ENCODE peak calls at places on chromosomes 13 and 19, in four cellular contexts. I is IMR-90, H is H9, T is mesendoderm. G is an unnamed sample.

GRCh38 chr19:33624586-33625153 is 2.9 kb downstream of the CHST8 start:
- DNase-seq in I (no peak), T (no peak), H (no peak), G (no peak)

GRCh38 chr19:23365222-23365621 is 30.0 kb downstream of the ZNF91 start:
- DNase-seq in I (no peak), H (no peak), T (no peak), G (no peak)

GRCh38 chr19:10508707-10509106 is 5.6 kb upstream of the KEAP1 start:
- DNase-seq in H (no peak), T (no peak), I (peak), G (no peak)

GRCh38 chr13:59991395-59991794 is 172.3 kb downstream of the DIAPH3 start:
- DNase-seq in I (no peak), T (peak), H (no peak), G (no peak)

GRCh38 chr13:52786747-52787146 is 47.1 kb upstream of the CNMD start:
- DNase-seq in T (no peak), H (no peak), I (no peak), G (no peak)

GRCh38 chr19:42155796-42156195 is 23.6 kb upstream of the POU2F2 start:
- DNase-seq in I (no peak), T (no peak), H (no peak), G (no peak)

GRCh38 chr19:45159204-45159970 is 1.4 kb downstream of the NKPD1 start:
- DNase-seq in I (no peak), H (no peak), T (no peak), G (no peak)

GRCh38 chr13:99658266-99658991 is 157.2 kb downstream of the TM9SF2 start:
- DNase-seq in I (peak), H (peak), T (peak), G (peak)

GRCh38 chr13:109884462-109884861 is 98.1 kb upstream of the IRS2 start:
- DNase-seq in T (no peak), I (no peak), H (no peak), G (no peak)

GRCh38 chr13:44575741-44576395 is at the start of gene TSC22D1:
- DNase-seq in T (peak), I (peak), H (peak), G (peak)

GRCh38 chr13:40094056-40094455 is 438.6 kb downstream of the COG6 start:
- DNase-seq in I (no peak), H (no peak), T (no peak), G (no peak)

GRCh38 chr13:103287659-103288058 is 221.4 kb upstream of the SLC10A2 start:
- DNase-seq in I (no peak), T (no peak), H (no peak), G (no peak)

GRCh38 chr19:3977242-3978143 is 6.6 kb upstream of the DAPK3 start:
- DNase-seq in I (no peak), T (peak), H (peak), G (no peak)

GRCh38 chr19:45320997-45321775 is 1.5 kb downstream of the CKM start:
- DNase-seq in T (no peak), H (no peak), I (no peak), G (no peak)

GRCh38 chr13:62537593-62537992 is 1121.9 kb upstream of the PCDH20 start:
- DNase-seq in H (no peak), I (no peak), T (no peak), G (no peak)

GRCh38 chr19:10655457-10656312 is 1.5 kb downstream of the ILF3 start:
- DNase-seq in I (peak), H (no peak), T (peak), G (no peak)

GRCh38 chr13:34546841-34547240 is 395.2 kb upstream of the NBEA start:
- DNase-seq in H (no peak), T (no peak), I (no peak), G (no peak)

GRCh38 chr13:34545461-34545860 is 396.6 kb upstream of the NBEA start:
- DNase-seq in H (no peak), T (no peak), I (no peak), G (no peak)

GRCh38 chr13:34547929-34548328 is 394.1 kb upstream of the NBEA start:
- DNase-seq in T (no peak), I (no peak), H (no peak), G (no peak)

GRCh38 chr13:34543836-34544235 is 398.2 kb upstream of the NBEA start:
- DNase-seq in I (no peak), H (no peak), T (no peak), G (no peak)

DNA sequence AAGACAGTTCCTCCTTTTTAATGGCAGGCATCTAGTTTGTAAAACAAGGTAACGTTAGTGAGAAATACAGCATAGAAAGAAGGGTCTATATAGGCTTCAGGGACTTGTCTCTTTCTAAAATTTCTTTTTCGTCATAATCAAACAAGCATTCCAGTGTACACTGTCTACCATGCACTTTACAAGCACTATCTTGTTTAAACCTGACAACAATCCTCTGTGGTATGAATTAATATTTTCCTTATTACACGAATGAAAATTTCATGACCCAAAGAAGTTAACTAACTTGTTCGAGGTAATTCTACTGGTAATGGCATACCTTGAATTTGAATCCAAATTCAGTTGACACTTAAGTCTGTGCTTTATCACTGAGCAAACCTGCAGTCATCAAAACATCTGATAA is 399.7 kb upstream of the NBEA start:
- DNase-seq in I (no peak), T (no peak), H (no peak), G (no peak)
- H4K5ac ChIP-seq in I (no peak), T (no peak), H (no peak), G (no peak)

GRCh38 chr13:41751734-41752445 is 209.0 kb downstream of the VWA8 start:
- DNase-seq in T (no peak), I (no peak), H (no peak), G (no peak)
- H4K5ac ChIP-seq in T (no peak), I (no peak), H (no peak), G (no peak)

GRCh38 chr19:7808108-7808507 is 21.9 kb upstream of the EVI5L start:
- DNase-seq in T (peak), H (no peak), I (no peak), G (no peak)
- H4K5ac ChIP-seq in T (no peak), H (no peak), I (no peak), G (no peak)

GRCh38 chr19:13692096-13692495 is 72.2 kb upstream of the MRI1 start:
- DNase-seq in H (no peak), I (peak), T (no peak), G (no peak)
- H4K5ac ChIP-seq in H (no peak), I (no peak), T (no peak), G (no peak)

DNA sequence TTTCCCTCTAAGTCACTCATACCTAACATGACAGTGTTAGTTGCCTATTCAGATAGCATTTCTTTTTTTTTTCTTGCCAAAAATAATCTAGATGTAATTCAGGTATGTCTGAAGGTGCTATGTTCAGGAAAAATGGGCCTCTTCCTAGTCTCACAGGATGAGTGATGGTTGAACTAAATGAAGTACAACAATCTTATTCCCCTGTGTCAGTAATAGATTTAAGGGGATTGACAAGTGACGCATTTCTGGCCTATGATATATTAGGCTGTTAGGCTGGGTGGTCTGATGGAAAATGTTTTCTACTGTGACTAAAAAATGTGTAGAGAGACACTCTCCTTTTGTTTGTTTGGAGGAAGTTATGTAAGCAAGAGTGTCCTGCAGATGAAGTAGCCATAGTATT is 878.7 kb upstream of the SLITRK1 start:
- DNase-seq in H (no peak), I (no peak), T (no peak), G (no peak)
- H4K5ac ChIP-seq in H (no peak), I (no peak), T (no peak), G (no peak)

GRCh38 chr19:8131517-8131916 is 17.9 kb downstream of the FBN3 start:
- DNase-seq in I (no peak), T (no peak), H (no peak), G (no peak)
- H4K5ac ChIP-seq in I (no peak), T (no peak), H (no peak), G (no peak)

DNA sequence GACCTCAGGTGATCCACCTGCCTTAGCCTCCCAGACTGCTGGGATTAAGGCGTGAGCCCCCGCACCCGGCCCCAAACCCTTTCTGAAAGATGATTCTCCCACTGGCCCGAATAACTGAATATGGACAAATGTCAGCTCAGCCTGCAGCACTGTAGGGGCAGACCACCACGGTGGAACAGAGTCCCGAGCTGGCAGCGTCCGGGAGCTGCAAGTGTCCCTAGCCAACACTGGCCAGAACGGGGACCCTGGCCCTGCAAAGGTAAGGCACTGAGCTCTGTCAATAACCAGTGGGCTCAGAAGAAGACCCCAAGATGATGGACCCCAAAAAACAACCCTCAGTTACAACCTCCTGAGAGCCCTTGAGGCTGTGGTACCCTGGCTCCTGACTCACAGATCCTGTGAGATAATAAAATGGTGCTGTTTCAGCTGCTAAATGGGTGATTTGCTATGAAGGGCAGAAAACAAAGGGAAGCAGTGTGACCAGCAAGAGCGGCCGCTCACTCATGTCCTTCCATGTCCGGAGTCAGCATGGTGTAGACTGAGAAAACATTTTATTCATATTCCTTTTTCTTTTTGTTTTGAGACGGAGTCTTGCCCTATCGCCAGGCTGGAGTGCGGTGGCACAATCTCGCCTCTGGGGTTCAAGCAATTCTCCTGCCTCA is 1.6 kb downstream of the LSM7 start:
- DNase-seq in H (no peak), I (no peak), T (peak), G (no peak)
- H4K5ac ChIP-seq in H (no peak), I (no peak), T (no peak), G (no peak)

GRCh38 chr19:17548145-17548544 is 7.3 kb upstream of the COLGALT1 start:
- DNase-seq in I (no peak), T (no peak), H (no peak), G (no peak)
- H4K5ac ChIP-seq in I (no peak), T (no peak), H (no peak), G (no peak)

GRCh38 chr13:85366759-85367417 is 432.3 kb downstream of the SLITRK6 start:
- DNase-seq in I (peak), T (no peak), H (no peak), G (no peak)
- H4K5ac ChIP-seq in I (no peak), T (no peak), H (no peak), G (no peak)